ENCODE peak calls at places on chromosomes 1 and 21, in ten cellular contexts. G, W, C, B, E, Y, P, M, Q and T are unnamed samples.

GRCh38 chr1:180003026-180003695 is 48.6 kb downstream of the CEP350 start:
- DNase-seq in B (no peak), W (no peak), M (no peak), Y (no peak), P (no peak), G (no peak), C (no peak), E (no peak), Q (no peak), T (no peak)

GRCh38 chr1:9634582-9634981 is 16.9 kb upstream of the PIK3CD start:
- DNase-seq in C (no peak), B (no peak), G (no peak), Q (no peak), M (no peak), P (no peak), E (no peak), Y (no peak), W (no peak), T (no peak)

GRCh38 chr1:52296345-52296744 is 69.7 kb downstream of the CC2D1B start:
- DNase-seq in G (peak; percentile 55), E (peak; percentile 65), P (peak; percentile 24), B (no peak), M (peak; percentile 36), Y (no peak), Q (no peak), C (peak; percentile 36), W (no peak), T (peak; percentile 2)

GRCh38 chr1:199735660-199736059 is 291.9 kb upstream of the NR5A2 start:
- DNase-seq in P (no peak), Y (no peak), W (no peak), G (no peak), M (no peak), B (no peak), Q (no peak), E (no peak), C (no peak), T (no peak)

GRCh38 chr1:152398812-152399698 is 15.0 kb downstream of the CRNN start:
- DNase-seq in E (no peak), B (no peak), W (no peak), Y (no peak), P (no peak), Q (no peak), M (peak; percentile 44), C (no peak), G (no peak), T (peak; percentile 8)

GRCh38 chr21:42559326-42559725 is 45.7 kb downstream of the SLC37A1 start:
- DNase-seq in P (no peak), C (no peak), Y (no peak), E (no peak), Q (no peak), G (no peak), B (peak; percentile 43), W (no peak), M (no peak), T (no peak)

GRCh38 chr1:55478742-55479141 is 263.6 kb upstream of the USP24 start:
- DNase-seq in G (no peak), B (no peak), W (no peak), Y (no peak), E (peak; percentile 62), M (no peak), C (peak; percentile 28), Q (no peak), P (no peak), T (no peak)

GRCh38 chr1:225919906-225920305 is 4.1 kb downstream of the PYCR2 start:
- DNase-seq in Q (peak; percentile 73), E (peak; percentile 85), C (peak; percentile 86), P (peak; percentile 52), M (no peak), G (peak; percentile 49), Y (peak; percentile 85), B (peak; percentile 92), W (peak; percentile 69), T (no peak)

GRCh38 chr21:37257967-37258877 is 8.9 kb downstream of the VPS26C start:
- DNase-seq in Q (peak; percentile 58), B (peak; percentile 76), C (no peak), P (no peak), E (peak; percentile 50), M (peak; percentile 38), W (peak; percentile 55), Y (peak; percentile 63), G (peak; percentile 88), T (peak; percentile 86)

GRCh38 chr21:36917487-36918158 is 48.8 kb downstream of the HLCS start:
- DNase-seq in B (no peak), E (peak; percentile 68), W (peak; percentile 16), Y (peak; percentile 40), C (no peak), M (peak; percentile 43), G (peak; percentile 72), P (no peak), Q (no peak), T (no peak)

GRCh38 chr1:181149326-181150000 is 61.0 kb downstream of the IER5 start:
- DNase-seq in E (no peak), W (no peak), Y (peak; percentile 43), M (no peak), Q (no peak), G (no peak), P (no peak), C (no peak), B (peak; percentile 25), T (peak; percentile 75)

GRCh38 chr1:244957525-244957924 is 93.2 kb upstream of the HNRNPU start:
- DNase-seq in W (no peak), C (no peak), M (no peak), P (no peak), E (no peak), Q (no peak), Y (no peak), B (no peak), G (no peak), T (no peak)

GRCh38 chr1:201703646-201704438 is 125.1 kb upstream of the IPO9 start:
- DNase-seq in C (peak; percentile 49), M (peak; percentile 85), P (no peak), B (peak; percentile 94), Q (peak; percentile 86), E (peak; percentile 81), G (peak; percentile 94), W (peak; percentile 85), Y (peak; percentile 88), T (no peak)

GRCh38 chr21:38696617-38697016 is 109.1 kb upstream of the ETS2 start:
- DNase-seq in E (no peak), M (no peak), B (no peak), C (no peak), Y (no peak), Q (no peak), W (no peak), P (no peak), G (no peak), T (no peak)

GRCh38 chr21:38699048-38699447 is 106.7 kb upstream of the ETS2 start:
- DNase-seq in W (no peak), Y (no peak), Q (no peak), G (no peak), C (no peak), P (no peak), B (no peak), M (peak; percentile 3), E (no peak), T (no peak)

GRCh38 chr21:38702196-38702595 is 103.5 kb upstream of the ETS2 start:
- DNase-seq in M (no peak), E (no peak), W (no peak), G (no peak), Y (no peak), Q (peak; percentile 27), P (no peak), C (no peak), B (no peak), T (no peak)
- H3K4me3 ChIP-seq in M (no peak overlapping the region), E (no peak overlapping the region), W (no peak overlapping the region), G (no peak overlapping the region), Y (no peak overlapping the region), Q (peak overlapping the region; percentile 12), P (no peak overlapping the region), C (no peak overlapping the region), B (no peak overlapping the region), T (no peak overlapping the region)

GRCh38 chr1:43776043-43776761 is 68.9 kb downstream of the ST3GAL3 start:
- DNase-seq in Q (no peak), M (no peak), Y (no peak), E (peak; percentile 77), B (no peak), C (no peak), G (no peak), W (no peak), P (peak; percentile 35), T (no peak)
- TF ChIP-seq CTCF in Q (peak; percentile 9), M (no peak), Y (no peak), E (no peak), B (no peak), C (no peak), G (no peak), W (no peak), P (peak; percentile 13), T (no peak)

DNA sequence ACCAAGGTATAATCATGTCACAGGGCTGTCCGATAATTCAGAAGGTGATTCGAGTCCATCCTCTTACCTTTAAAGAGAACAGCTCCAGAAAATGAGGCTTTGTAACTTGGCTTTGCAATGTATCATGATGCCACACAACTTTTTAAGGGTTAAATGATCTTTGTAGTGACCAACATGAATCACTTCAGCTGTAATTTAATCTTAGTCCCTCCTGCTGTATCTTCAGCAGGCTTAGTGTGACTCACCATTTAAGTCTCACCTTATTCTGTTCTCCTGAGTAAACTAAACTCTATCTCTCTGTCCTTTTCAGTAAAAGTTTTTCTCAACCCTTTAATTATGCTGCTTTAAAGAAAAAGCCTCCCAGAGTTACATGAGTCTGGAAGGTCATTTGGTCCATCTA is 1.9 kb upstream of the HIVEP3 start:
- DNase-seq in E (peak; percentile 68), W (no peak), P (no peak), B (no peak), C (no peak), Q (no peak), M (no peak), G (no peak), Y (no peak), T (no peak)
- H3K4me3 ChIP-seq in E (no peak overlapping the region), W (no peak overlapping the region), P (no peak overlapping the region), B (no peak overlapping the region), C (no peak overlapping the region), Q (no peak overlapping the region), M (no peak overlapping the region), G (no peak overlapping the region), Y (no peak overlapping the region), T (no peak overlapping the region)

GRCh38 chr1:205832326-205832751 is 17.6 kb downstream of the PM20D1 start:
- DNase-seq in Q (no peak), E (no peak), W (no peak), G (no peak), M (no peak), C (no peak), P (no peak), B (no peak), Y (no peak), T (no peak)

GRCh38 chr1:205824180-205824579 is 11.2 kb upstream of the SLC41A1 start:
- DNase-seq in W (no peak), P (no peak), Y (no peak), B (no peak), E (no peak), C (no peak), Q (no peak), M (no peak), G (no peak), T (no peak)

GRCh38 chr1:205826975-205827374 is 14.0 kb upstream of the SLC41A1 start:
- DNase-seq in M (no peak), W (no peak), B (no peak), C (no peak), Y (no peak), P (no peak), G (no peak), E (no peak), Q (no peak), T (no peak)

GRCh38 chr1:205826407-205826806 is 13.4 kb upstream of the SLC41A1 start:
- DNase-seq in M (no peak), G (no peak), C (no peak), E (no peak), Y (no peak), W (no peak), P (no peak), Q (no peak), B (no peak), T (no peak)

GRCh38 chr1:205827623-205828022 is 14.6 kb upstream of the SLC41A1 start:
- DNase-seq in P (no peak), Q (no peak), G (no peak), C (no peak), B (no peak), E (no peak), W (no peak), M (no peak), Y (peak; percentile 53), T (no peak)
- TF ChIP-seq CTCF in P (no peak), Q (no peak), G (no peak), C (no peak), B (no peak), E (no peak), W (no peak), M (no peak), Y (no peak), T (no peak)